ENCODE peak calls at places on chromosomes 1 and 21, in five cellular contexts. Z is left ventricle myocardium inferior, E is ovary, J is IMR-90, C is prostate gland. R is an unnamed sample.

GRCh38 chr21:33189237-33189636 is 40.5 kb upstream of the IFNAR2 start:
- DNase-seq in Z (no peak), E (no peak), J (no peak), C (no peak), R (no peak)

GRCh38 chr1:37112427-37112826 is 78.1 kb upstream of the GRIK3 start:
- DNase-seq in Z (no peak), E (no peak), J (no peak), C (no peak), R (no peak)

GRCh38 chr1:28199328-28200233 is 23.1 kb upstream of the PTAFR start:
- DNase-seq in Z (no peak), E (no peak), J (no peak), C (no peak), R (no peak)

GRCh38 chr1:107529511-107530149 is 388.8 kb downstream of the NTNG1 start:
- DNase-seq in Z (no peak), E (no peak), J (peak; percentile 35), C (peak; percentile 68), R (peak; percentile 3)

GRCh38 chr1:86616871-86617270 is 70.0 kb downstream of the CLCA4 start:
- DNase-seq in Z (no peak), E (no peak), J (no peak), C (no peak), R (no peak)

GRCh38 chr1:184272178-184272866 is 114.5 kb upstream of the C1orf21 start:
- DNase-seq in Z (no peak), E (no peak), J (peak; percentile 32), C (no peak), R (no peak)

GRCh38 chr1:1597275-1597930 is 2.5 kb downstream of the FNDC10 start:
- DNase-seq in Z (no peak), E (no peak), J (no peak), C (no peak), R (peak; percentile 25)

GRCh38 chr1:112618721-112619517 is at the start of gene ST7L:
- DNase-seq in Z (peak; percentile 78), E (peak; percentile 75), J (peak; percentile 69), C (peak; percentile 86), R (peak; percentile 71)

GRCh38 chr21:35223480-35224156 is 174.5 kb upstream of the RUNX1 start:
- DNase-seq in Z (no peak), E (no peak), J (no peak), C (no peak), R (no peak)

GRCh38 chr1:167863921-167864279 is 50.0 kb downstream of the ADCY10 start:
- DNase-seq in Z (no peak), E (no peak), J (no peak), C (no peak), R (peak; percentile 3)

GRCh38 chr21:34802180-34802899 is 133.5 kb downstream of the CLIC6 start:
- DNase-seq in Z (no peak), E (no peak), J (no peak), C (no peak), R (no peak)

GRCh38 chr1:25065246-25066238 is 135.5 kb upstream of the RUNX3 start:
- DNase-seq in Z (no peak), E (no peak), J (peak; percentile 27), C (no peak), R (peak; percentile 4)

GRCh38 chr1:221439008-221439733 is 302.7 kb downstream of the DUSP10 start:
- DNase-seq in Z (no peak), E (no peak), J (peak; percentile 96), C (no peak), R (no peak)

GRCh38 chr1:53155945-53156344 is 13.5 kb upstream of the SLC1A7 start:
- DNase-seq in Z (no peak), E (no peak), J (no peak), C (no peak), R (no peak)

GRCh38 chr1:212950243-212951057 is at the start of gene VASH2:
- DNase-seq in Z (peak; percentile 87), E (peak; percentile 28), J (peak; percentile 74), C (peak; percentile 89), R (peak; percentile 70)

GRCh38 chr1:184392779-184393522 is 6.1 kb downstream of the C1orf21 start:
- DNase-seq in Z (no peak), E (no peak), J (no peak), C (no peak), R (no peak)

GRCh38 chr1:68454534-68454933 is 4.8 kb upstream of the RPE65 start:
- DNase-seq in Z (no peak), E (no peak), J (no peak), C (no peak), R (no peak)

GRCh38 chr1:210438928-210439841 is 110.5 kb downstream of the HHAT start:
- DNase-seq in Z (no peak), E (no peak), J (peak; percentile 98), C (no peak), R (no peak)

GRCh38 chr1:245742891-245743290 is 588.1 kb downstream of the KIF26B start:
- DNase-seq in Z (no peak), E (no peak), J (no peak), C (no peak), R (no peak)

GRCh38 chr1:154151311-154151710 is 3.6 kb downstream of the NUP210L start:
- DNase-seq in Z (no peak), E (no peak), J (peak; percentile 26), C (no peak), R (no peak)

GRCh38 chr1:27598902-27599528 is 4.9 kb downstream of the AHDC1 start:
- DNase-seq in Z (no peak), E (peak; percentile 90), J (peak; percentile 77), C (no peak), R (peak; percentile 84)

GRCh38 chr1:159891275-159892157 is 8.4 kb downstream of the CFAP45 start:
- DNase-seq in Z (peak; percentile 78), E (peak; percentile 80), J (peak; percentile 91), C (peak; percentile 80), R (peak; percentile 82)

GRCh38 chr1:3879787-3880428 is 20.2 kb downstream of the C1orf174 start:
- DNase-seq in Z (no peak), E (no peak), J (no peak), C (no peak), R (no peak)

GRCh38 chr21:38494688-38495087 is 3.6 kb downstream of the ERG start:
- DNase-seq in Z (no peak), E (no peak), J (no peak), C (no peak), R (peak; percentile 36)

GRCh38 chr1:117060441-117061317 is 553 bp downstream of the TTF2 start:
- DNase-seq in Z (no peak), E (no peak), J (peak; percentile 34), C (peak; percentile 13), R (peak; percentile 44)

GRCh38 chr1:59022799-59023198 is 239.0 kb upstream of the JUN start:
- DNase-seq in Z (no peak), E (no peak), J (no peak), C (no peak), R (no peak)

GRCh38 chr1:39406533-39407478 is 84.6 kb upstream of the BMP8A start:
- DNase-seq in Z (no peak), E (no peak), J (peak; percentile 70), C (no peak), R (peak; percentile 67)

GRCh38 chr1:29211086-29212030 is 19.4 kb downstream of the MECR start:
- DNase-seq in Z (no peak), E (no peak), J (no peak), C (no peak), R (no peak)

GRCh38 chr1:206128192-206128591 is 11.0 kb upstream of the AVPR1B start:
- DNase-seq in Z (no peak), E (no peak), J (peak; percentile 4), C (no peak), R (no peak)

GRCh38 chr1:183110466-183110865 is 75.6 kb upstream of the LAMC2 start:
- DNase-seq in Z (no peak), E (no peak), J (no peak), C (no peak), R (peak; percentile 80)

GRCh38 chr1:183121609-183122008 is 64.5 kb upstream of the LAMC2 start:
- DNase-seq in Z (no peak), E (no peak), J (no peak), C (no peak), R (no peak)

GRCh38 chr1:183114441-183114840 is 71.6 kb upstream of the LAMC2 start:
- DNase-seq in Z (no peak), E (no peak), J (no peak), C (no peak), R (no peak)

GRCh38 chr1:183116416-183116815 is 69.6 kb upstream of the LAMC2 start:
- DNase-seq in Z (no peak), E (no peak), J (no peak), C (no peak), R (no peak)
- H3K36me3 ChIP-seq in Z (peaks cover 68% of the 10 kb centered on the region), E (no peaks in the 10 kb centered on the region), J (peaks cover 43% of the 10 kb centered on the region), C (no peaks in the 10 kb centered on the region), R (peaks cover 39% of the 10 kb centered on the region)

DNA sequence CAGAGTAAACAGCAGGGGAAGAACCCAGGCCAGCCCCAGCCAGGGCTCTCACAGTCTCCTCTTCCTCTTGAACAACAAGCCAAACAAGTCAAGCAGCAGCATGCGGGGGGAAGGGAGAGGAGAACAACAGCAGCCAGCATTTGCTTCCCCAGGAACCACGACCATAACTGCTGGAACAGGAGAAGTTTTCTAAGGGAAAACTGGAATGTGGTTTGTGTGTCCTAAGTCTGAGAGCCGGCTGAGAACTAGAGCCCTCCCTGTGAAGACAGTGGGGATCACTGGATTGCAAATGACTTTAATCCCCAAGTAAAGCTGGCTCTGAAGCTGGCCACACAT is 48.2 kb downstream of the COQ8A start:
- DNase-seq in Z (no peak), E (no peak), J (no peak), C (peak; percentile 89), R (peak; percentile 71)
- H3K36me3 ChIP-seq in Z (peaks cover 51% of the 10 kb centered on the region), E (no peaks in the 10 kb centered on the region), J (peaks cover 17% of the 10 kb centered on the region), C (no peaks in the 10 kb centered on the region), R (no peaks in the 10 kb centered on the region)

GRCh38 chr1:172600615-172601014 is 58.3 kb upstream of the FASLG start:
- DNase-seq in Z (no peak), E (no peak), J (no peak), C (no peak), R (no peak)
- H3K36me3 ChIP-seq in Z (peaks cover 88% of the 10 kb centered on the region), E (no peaks in the 10 kb centered on the region), J (peaks cover 17% of the 10 kb centered on the region), C (no peaks in the 10 kb centered on the region), R (peaks cover 11% of the 10 kb centered on the region)

DNA sequence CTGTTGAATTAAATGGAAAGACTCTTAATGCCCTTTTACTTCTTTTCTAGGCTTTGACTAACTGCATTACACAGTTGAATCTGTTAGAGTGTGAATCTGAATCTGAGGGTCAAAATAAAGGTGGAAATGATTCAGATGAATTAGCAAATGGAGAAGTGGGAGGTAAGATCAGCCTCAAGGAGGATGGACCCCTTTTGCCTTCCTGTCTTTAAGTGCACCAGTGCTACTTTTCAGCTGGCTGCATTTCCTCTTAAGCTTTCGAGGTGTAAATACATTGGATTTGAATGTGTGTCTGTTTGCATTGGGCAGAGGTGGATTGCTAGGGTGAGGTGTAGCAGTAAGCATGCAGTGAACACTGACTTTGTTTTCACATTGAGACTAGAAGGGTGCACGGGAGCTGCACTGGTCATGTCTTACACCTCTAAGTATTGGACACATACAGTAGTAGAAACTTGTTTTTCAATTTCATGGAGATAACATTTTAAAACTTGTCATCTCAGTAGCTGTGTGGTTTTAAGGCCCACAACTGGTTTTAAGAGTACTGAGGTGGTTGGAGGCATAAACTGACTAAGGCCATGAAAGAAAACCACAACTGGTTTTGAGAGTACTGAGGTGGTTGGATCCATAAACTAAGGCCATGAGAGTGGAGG is 35.4 kb downstream of the MIA3 start:
- DNase-seq in Z (no peak), E (no peak), J (no peak), C (no peak), R (no peak)
- H3K36me3 ChIP-seq in Z (peaks cover 98% of the 10 kb centered on the region), E (no peaks in the 10 kb centered on the region), J (peaks cover 44% of the 10 kb centered on the region), C (peaks cover 7% of the 10 kb centered on the region), R (peaks cover 73% of the 10 kb centered on the region)

R was measured in thyroid gland.